ENCODE peak calls at places on chromosomes 2 and 18, in seven cellular contexts. Y, I, V, A, G, Z and F are unnamed samples.

GRCh38 chr2:43210467-43211303 is 15.7 kb downstream of the ZFP36L2 start:
- DNase-seq in Y (no peak), A (peak), G (no peak), I (peak), V (peak), Z (peak), F (no peak)

GRCh38 chr2:23901966-23902942 is 24.7 kb downstream of the ATAD2B start:
- DNase-seq in G (no peak), Z (no peak), V (no peak), A (no peak), I (peak), Y (no peak), F (no peak)

GRCh38 chr2:64119369-64119768 is 24.9 kb downstream of the PELI1 start:
- DNase-seq in A (no peak), I (no peak), Y (no peak), V (no peak), G (no peak), Z (no peak), F (no peak)

GRCh38 chr2:43745457-43745856 is 28.4 kb upstream of the DYNC2LI1 start:
- DNase-seq in G (no peak), Z (no peak), I (peak), Y (no peak), A (no peak), V (no peak), F (no peak)

GRCh38 chr2:121151311-121152109 is 133.5 kb downstream of the TFCP2L1 start:
- DNase-seq in I (no peak), G (no peak), A (no peak), Y (no peak), Z (no peak), V (no peak), F (no peak)

GRCh38 chr2:75053484-75054112 is 95.2 kb downstream of the POLE4 start:
- DNase-seq in Z (no peak), V (no peak), Y (peak), A (no peak), I (peak), G (peak), F (no peak)

GRCh38 chr18:76985156-76985950 is 147.2 kb downstream of the MBP start:
- DNase-seq in V (no peak), A (no peak), G (no peak), I (no peak), Z (no peak), Y (no peak), F (no peak)

GRCh38 chr18:79395761-79396404 is at the start of gene NFATC1:
- DNase-seq in A (peak), G (peak), Y (peak), V (peak), I (peak), Z (peak), F (no peak)

GRCh38 chr2:228763600-228763999 is 507.5 kb downstream of the PID1 start:
- DNase-seq in A (no peak), Z (no peak), G (no peak), V (no peak), Y (no peak), I (no peak), F (no peak)

GRCh38 chr2:42624047-42624446 is 55.6 kb downstream of the MTA3 start:
- DNase-seq in Y (no peak), A (no peak), G (no peak), Z (no peak), V (no peak), I (no peak), F (no peak)

GRCh38 chr2:198483046-198483445 is 678.7 kb downstream of the PLCL1 start:
- DNase-seq in Z (no peak), Y (no peak), G (no peak), I (no peak), A (no peak), V (no peak), F (no peak)

GRCh38 chr2:205767617-205768016 is 85.3 kb downstream of the NRP2 start:
- DNase-seq in G (no peak), Y (no peak), V (no peak), Z (no peak), I (no peak), A (no peak), F (no peak)

GRCh38 chr2:103991591-103991990 is 862.3 kb upstream of the POU3F3 start:
- DNase-seq in Y (peak), Z (no peak), I (no peak), A (no peak), V (no peak), G (no peak), F (no peak)

GRCh38 chr2:128631698-128632490 is 313.2 kb upstream of the HS6ST1 start:
- DNase-seq in V (peak), Y (no peak), I (no peak), Z (no peak), G (no peak), A (no peak), F (no peak)

GRCh38 chr2:128754246-128754724 is 435.6 kb upstream of the HS6ST1 start:
- DNase-seq in Z (no peak), Y (no peak), I (no peak), V (no peak), G (peak), A (no peak), F (no peak)

GRCh38 chr2:196823750-196824149 is 14.6 kb upstream of the C2orf66 start:
- DNase-seq in Y (peak), V (no peak), Z (no peak), A (no peak), I (peak), G (no peak), F (no peak)

GRCh38 chr2:113149553-113150257 is 22.3 kb downstream of the IL1RN start:
- DNase-seq in G (no peak), V (no peak), A (no peak), I (no peak), Z (no peak), Y (no peak), F (no peak)
- H3K4me3 ChIP-seq in G (no peak), V (no peak), A (no peak), I (no peak), Z (no peak), Y (no peak), F (no peak)

DNA sequence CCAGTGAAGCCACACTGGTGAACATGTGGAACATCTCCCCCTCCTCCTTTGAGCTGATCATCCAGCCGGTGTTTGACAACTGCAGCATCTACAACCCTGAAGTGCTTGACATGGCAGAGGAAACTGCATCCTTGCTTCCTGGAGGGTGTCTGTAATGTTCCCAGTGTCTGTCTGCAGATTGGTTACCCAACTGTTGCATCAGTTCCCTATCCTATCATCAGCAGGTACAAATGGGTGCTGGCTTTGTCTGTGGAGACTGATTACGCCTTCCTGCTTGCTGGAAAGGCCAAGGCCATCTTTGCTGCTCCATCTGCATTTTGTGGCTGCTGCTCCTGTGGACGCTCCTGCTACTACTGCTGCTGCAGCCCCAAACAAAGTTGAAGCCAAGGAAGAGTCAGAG is 83.5 kb downstream of the SKA1 start:
- DNase-seq in A (no peak), G (no peak), Y (no peak), Z (no peak), I (no peak), V (no peak), F (no peak)
- H3K27ac ChIP-seq in A (no peak), G (no peak), Y (no peak), Z (no peak), I (no peak), V (no peak), F (no peak)

GRCh38 chr2:236178921-236179652 is 10.9 kb upstream of the GBX2 start:
- DNase-seq in Z (no peak), I (no peak), A (no peak), Y (peak), G (no peak), V (no peak), F (no peak)

GRCh38 chr2:236177604-236177966 is 9.4 kb upstream of the GBX2 start:
- DNase-seq in Y (peak), Z (no peak), G (peak), A (peak), V (peak), I (peak), F (no peak)

GRCh38 chr2:236176417-236176816 is 8.2 kb upstream of the GBX2 start:
- DNase-seq in Y (peak), V (peak), Z (no peak), I (peak), A (no peak), G (peak), F (no peak)

GRCh38 chr2:236177967-236178909 is 10.1 kb upstream of the GBX2 start:
- DNase-seq in V (peak), Z (peak), Y (peak), A (peak), I (peak), G (peak), F (no peak)

GRCh38 chr2:236176951-236177350 is 8.8 kb upstream of the GBX2 start:
- DNase-seq in Z (no peak), A (no peak), Y (no peak), V (peak), G (no peak), I (no peak), F (no peak)
- TF ChIP-seq CTCF in Z (no peak), A (no peak), Y (no peak), V (no peak), G (no peak), I (no peak), F (no peak)

GRCh38 chr2:144241801-144242200 is 278.1 kb downstream of the ZEB2 start:
- DNase-seq in G (no peak), Z (no peak), Y (no peak), V (no peak), A (no peak), I (no peak), F (no peak)

GRCh38 chr2:144242311-144242710 is 277.6 kb downstream of the ZEB2 start:
- DNase-seq in Z (no peak), V (no peak), I (no peak), Y (no peak), G (no peak), A (no peak), F (no peak)

GRCh38 chr2:144239726-144240125 is 280.2 kb downstream of the ZEB2 start:
- DNase-seq in Z (no peak), I (no peak), V (no peak), A (no peak), G (no peak), Y (no peak), F (no peak)

GRCh38 chr2:144239306-144239705 is 280.6 kb downstream of the ZEB2 start:
- DNase-seq in Z (no peak), V (no peak), A (no peak), I (no peak), Y (no peak), G (no peak), F (no peak)

GRCh38 chr2:144240656-144241339 is 279.1 kb downstream of the ZEB2 start:
- DNase-seq in I (no peak), Z (no peak), A (no peak), G (no peak), V (no peak), Y (no peak), F (no peak)
- H3K4me3 ChIP-seq in I (no peak), Z (no peak), A (no peak), G (no peak), V (no peak), Y (no peak), F (no peak)